ENCODE peak calls at places on chromosomes 11 and 22, in four cellular contexts. F, G, U and Z are unnamed samples. For H3K4me1, the result is how much of the 10 kb centered on the place peaks cover.

GRCh38 chr11:66022401-66023185 is 3.7 kb downstream of the CATSPER1 start:
- DNase-seq in F (peak), G (peak), U (no peak), Z (peak)

GRCh38 chr22:23075050-23075449 is 4.7 kb downstream of the GNAZ start:
- DNase-seq in F (no peak), G (no peak), U (no peak), Z (no peak)

GRCh38 chr11:57456960-57457642 is 3.2 kb upstream of the RTN4RL2 start:
- DNase-seq in F (peak), G (peak), U (peak), Z (peak)

GRCh38 chr22:19059481-19060278 is 62.5 kb downstream of the DGCR2 start:
- DNase-seq in F (no peak), G (no peak), U (no peak), Z (no peak)

GRCh38 chr22:32754413-32755041 is 47.0 kb upstream of the TIMP3 start:
- DNase-seq in F (peak), G (peak), U (peak), Z (peak)

GRCh38 chr11:2533642-2534115 is 88.9 kb downstream of the KCNQ1 start:
- DNase-seq in F (peak), G (peak), U (peak), Z (peak)

GRCh38 chr11:117334896-117335295 is 7.2 kb downstream of the CEP164 start:
- DNase-seq in F (no peak), G (no peak), U (no peak), Z (no peak)

GRCh38 chr11:126989942-126990715 is 10.4 kb downstream of the KIRREL3 start:
- DNase-seq in F (peak), G (peak), U (peak), Z (peak)

GRCh38 chr11:114478768-114479167 is 39.5 kb downstream of the REXO2 start:
- DNase-seq in F (peak), G (no peak), U (no peak), Z (no peak)

GRCh38 chr11:65720237-65720934 is at the start of gene RNASEH2C:
- DNase-seq in F (peak), G (peak), U (peak), Z (peak)

GRCh38 chr11:62431171-62431895 is 12.5 kb downstream of the SCGB1A1 start:
- DNase-seq in F (peak), G (peak), U (peak), Z (no peak)
- H3K4me1 ChIP-seq in F (under half), G (under half), U (under half), Z (under half)

DNA sequence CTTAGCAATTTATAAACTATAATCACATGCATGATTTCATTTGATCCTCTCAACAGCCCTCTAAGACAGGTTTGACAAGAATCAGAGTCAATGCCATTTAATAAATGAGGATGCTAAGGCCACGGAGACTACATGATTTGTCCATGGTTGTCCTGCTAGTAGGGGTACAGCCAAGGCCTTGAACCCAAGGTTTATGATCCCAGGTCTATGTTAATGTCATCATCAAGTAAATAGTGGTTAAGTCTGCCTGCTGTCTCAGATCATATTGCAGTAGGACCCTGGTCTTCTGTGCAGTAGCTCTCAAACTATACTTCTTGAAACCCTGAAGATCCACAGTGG is 17.7 kb upstream of the SYTL2 start:
- DNase-seq in F (no peak), G (no peak), U (no peak), Z (no peak)
- H3K4me2 ChIP-seq in F (peak), G (peak), U (peak), Z (no peak)

DNA sequence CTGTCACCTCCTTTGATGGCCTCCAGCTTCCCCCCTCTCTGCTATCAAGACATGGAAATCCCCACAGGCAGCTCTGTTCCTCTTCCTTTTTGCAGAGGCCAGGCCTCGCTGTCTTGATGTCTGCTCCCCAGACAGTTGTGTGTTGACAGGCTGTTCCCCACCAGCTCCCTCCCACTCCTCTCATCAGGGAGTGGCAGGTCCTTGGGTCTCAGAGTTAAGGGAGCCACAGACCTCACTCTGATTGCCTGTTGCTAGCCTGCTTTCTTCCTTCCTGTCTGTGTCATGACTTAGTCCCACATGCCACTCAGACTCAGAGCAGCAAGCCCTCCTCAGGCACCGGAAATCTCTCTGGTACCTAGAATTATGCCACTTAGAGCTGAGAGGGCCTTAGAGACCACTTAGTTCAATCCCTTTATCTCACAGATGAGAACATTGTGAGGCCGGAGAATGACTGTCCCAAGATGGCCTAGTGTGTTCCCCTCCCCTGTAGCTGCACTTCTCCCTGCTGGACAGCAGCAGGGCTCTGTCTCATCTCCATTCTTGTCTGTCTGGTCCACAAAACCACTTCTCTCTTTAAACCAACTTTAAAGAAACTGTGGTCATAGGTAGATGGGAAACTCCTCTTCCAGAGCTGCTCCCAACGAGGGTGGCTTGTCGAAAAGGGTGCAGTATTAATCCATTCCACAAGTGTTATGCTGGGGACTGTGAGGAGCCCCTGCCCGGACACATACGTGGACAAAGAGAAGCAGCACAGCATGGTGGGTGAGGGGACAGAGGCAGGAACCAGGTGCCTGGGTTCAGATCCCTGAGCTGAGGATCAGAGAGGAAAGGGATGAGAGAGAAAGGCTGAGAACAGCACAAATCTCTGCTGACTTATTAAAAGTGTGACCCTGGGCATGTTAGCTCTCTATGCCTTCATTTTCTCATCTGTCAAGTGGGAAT is 4.2 kb downstream of the AMPD3 start:
- DNase-seq in F (no peak), G (no peak), U (no peak), Z (no peak)
- H2AFZ ChIP-seq in F (no peak), G (no peak), U (no peak), Z (no peak)

GRCh38 chr22:50141891-50142363 is 28.6 kb upstream of the PANX2 start:
- DNase-seq in F (no peak), G (peak), U (no peak), Z (no peak)
- H3K4me1 ChIP-seq in F (under half), G (under half), U (under half), Z (under half)

GRCh38 chr22:40057652-40058051 is 62.9 kb downstream of the FAM83F start:
- DNase-seq in F (no peak), G (no peak), U (no peak), Z (no peak)
- H3K4me2 ChIP-seq in F (no peak), G (no peak), U (no peak), Z (no peak)

GRCh38 chr11:121869478-121869877 is 246.5 kb downstream of the BLID start:
- DNase-seq in F (no peak), G (no peak), U (no peak), Z (no peak)

GRCh38 chr11:121873770-121874169 is 242.2 kb downstream of the BLID start:
- DNase-seq in F (no peak), G (no peak), U (no peak), Z (no peak)

GRCh38 chr11:121864660-121865059 is 251.4 kb downstream of the BLID start:
- DNase-seq in F (peak), G (no peak), U (no peak), Z (no peak)

GRCh38 chr11:121866822-121867221 is 249.2 kb downstream of the BLID start:
- DNase-seq in F (no peak), G (no peak), U (no peak), Z (no peak)

DNA sequence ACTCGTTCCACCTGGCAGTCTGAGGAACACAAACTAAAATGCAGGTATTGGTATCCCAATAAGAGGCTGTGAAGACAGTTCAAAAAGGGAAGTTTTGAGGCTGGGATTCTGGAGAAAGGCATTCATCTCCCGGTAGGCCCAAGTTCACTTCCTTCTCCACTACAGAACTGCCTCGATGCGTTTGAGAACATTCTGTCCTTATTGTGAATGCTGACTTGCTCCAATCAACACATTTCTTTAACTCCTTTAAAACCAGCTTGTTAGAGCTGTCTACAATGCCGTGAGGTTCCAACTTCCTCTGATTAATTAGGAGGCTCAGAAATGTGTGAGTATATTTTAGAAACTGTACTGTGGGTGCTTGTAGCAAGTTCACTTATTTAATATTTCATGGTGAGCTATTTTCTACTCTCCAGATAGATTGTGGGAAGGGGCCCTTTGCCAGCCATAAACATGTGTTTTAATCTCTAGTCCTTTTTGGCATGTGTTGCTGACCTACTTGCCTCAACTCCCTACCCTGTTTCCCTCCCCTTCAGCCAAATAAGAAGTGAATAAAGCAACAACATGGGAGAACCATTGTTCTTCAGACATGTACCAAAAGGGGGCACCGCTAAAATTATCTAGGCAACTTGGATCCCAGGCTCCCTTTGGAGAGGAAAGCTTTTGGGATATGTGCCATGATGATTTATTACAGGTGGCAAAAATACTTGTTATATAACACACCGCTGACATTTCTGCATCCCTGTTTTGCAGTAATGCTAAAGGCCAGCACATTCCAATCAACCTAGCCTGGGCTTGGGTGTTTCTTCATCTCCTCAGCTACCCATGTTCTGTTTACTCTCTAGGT is 245.6 kb downstream of the BLID start:
- DNase-seq in F (peak), G (no peak), U (peak), Z (no peak)
- H2AFZ ChIP-seq in F (peak), G (no peak), U (no peak), Z (peak)

DNA sequence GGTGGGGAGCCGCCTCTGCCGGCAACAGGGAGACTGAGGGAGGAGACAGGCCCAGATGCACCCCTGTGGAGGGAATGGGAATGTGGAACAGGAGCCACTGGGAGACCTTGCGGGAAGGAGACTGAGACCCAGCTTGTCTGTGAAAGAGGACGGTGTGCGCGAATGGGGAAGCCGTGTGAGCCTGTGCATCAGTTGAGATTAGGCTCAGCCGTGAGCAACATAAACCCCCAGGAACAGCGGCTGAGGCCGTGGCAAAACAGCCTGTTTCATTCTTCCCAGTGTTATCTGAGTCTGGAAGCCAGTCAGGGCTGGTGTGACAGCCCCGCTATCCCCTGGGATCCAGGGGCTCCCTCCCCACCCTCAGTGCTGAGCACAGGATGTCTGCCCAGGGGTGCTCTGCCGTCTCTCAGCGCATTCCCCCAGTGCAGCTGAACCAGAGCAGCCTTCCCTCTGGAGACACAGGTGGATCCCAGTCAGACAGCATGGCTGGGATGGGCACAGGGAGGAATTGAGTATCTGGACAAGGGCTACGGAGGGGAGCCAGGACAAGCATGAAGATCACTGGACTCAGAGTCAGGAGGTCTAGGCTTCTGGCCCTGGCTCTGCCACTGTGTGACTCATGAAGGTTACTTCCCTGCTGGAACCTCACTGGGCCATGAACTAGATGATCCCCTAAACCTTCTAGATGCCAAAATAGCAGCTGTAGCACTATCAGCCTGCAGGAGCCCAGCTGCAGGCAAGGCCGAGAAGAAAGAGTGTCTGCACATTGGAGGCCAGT is 8.5 kb downstream of the OAF start:
- DNase-seq in F (peak), G (no peak), U (no peak), Z (no peak)
- H3K4me1 ChIP-seq in F (under half), G (under half), U (under half), Z (under half)

GRCh38 chr22:42291287-42291686 is 20.8 kb upstream of the TCF20 start:
- DNase-seq in F (no peak), G (no peak), U (no peak), Z (no peak)
- H3K4me2 ChIP-seq in F (no peak), G (no peak), U (no peak), Z (no peak)

DNA sequence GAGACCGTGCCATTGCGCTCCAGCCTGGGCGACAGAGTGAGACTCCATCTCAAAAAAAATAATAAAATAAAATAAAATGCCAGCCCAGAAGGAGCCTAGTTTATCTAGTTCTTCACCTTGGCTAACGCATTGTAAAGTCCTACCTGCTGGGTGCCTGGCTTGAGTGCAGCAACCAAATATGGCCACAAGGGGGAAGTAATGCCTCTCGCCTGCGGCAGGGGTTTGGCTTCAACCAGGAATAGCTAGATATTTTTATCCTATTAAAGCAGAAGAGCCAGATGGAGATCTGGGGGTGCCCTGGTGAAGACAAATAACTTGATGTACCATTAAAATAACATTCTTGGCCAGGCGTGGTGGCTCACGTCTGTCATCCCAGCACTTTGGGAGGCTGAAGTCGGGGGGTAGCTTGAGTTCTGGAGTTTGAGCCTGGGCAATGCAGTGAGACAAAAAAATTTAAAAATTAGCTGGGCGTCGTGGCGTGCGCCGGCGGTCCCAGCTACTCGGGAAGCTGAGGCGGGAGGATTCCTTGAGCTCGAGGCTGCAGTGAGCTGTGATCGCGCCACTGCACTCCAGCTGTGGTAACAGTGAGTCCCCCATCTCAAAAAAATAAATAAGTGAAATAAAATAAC is 20.6 kb upstream of the PLEKHB1 start:
- DNase-seq in F (peak), G (peak), U (peak), Z (peak)
- H2AFZ ChIP-seq in F (peak), G (peak), U (peak), Z (no peak)